ENCODE peak calls at places on chromosomes 12 and 14, in five cellular contexts. U is EH; C is activated CD8-positive, alpha-beta memory T cell treated with anti-CD3 and anti-CD28 coated beads for 48 hours; V is naive thymus-derived CD4-positive, alpha-beta T cell; O is non-pigmented ciliary epithelial cell. J is an unnamed sample.

GRCh38 chr12:56448860-56449621 is at the start of gene TIMELESS:
- DNase-seq in U (peak; percentile 89), C (peak; percentile 76), V (peak; percentile 89), O (peak; percentile 37), J (peak; percentile 95)

GRCh38 chr12:49902399-49903350 is 1.0 kb downstream of the FAIM2 start:
- DNase-seq in U (no peak), C (no peak), V (no peak), O (no peak), J (no peak)

GRCh38 chr12:104835317-104835716 is 122.8 kb downstream of the SLC41A2 start:
- DNase-seq in U (no peak), C (no peak), V (no peak), O (no peak), J (no peak)

GRCh38 chr12:9039397-9039977 is 50.1 kb downstream of the KLRG1 start:
- DNase-seq in U (peak; percentile 54), C (no peak), V (no peak), O (no peak), J (peak; percentile 41)

GRCh38 chr12:27762757-27763156 is 17.3 kb upstream of the KLHL42 start:
- DNase-seq in U (no peak), C (no peak), V (no peak), O (no peak), J (no peak)

GRCh38 chr14:56172571-56172971 is 54.4 kb downstream of the PELI2 start:
- DNase-seq in U (peak; percentile 86), C (no peak), V (no peak), O (peak; percentile 60), J (no peak)

GRCh38 chr12:15701212-15701611 is 88.0 kb downstream of the EPS8 start:
- DNase-seq in U (peak; percentile 67), C (no peak), V (no peak), O (no peak), J (no peak)

GRCh38 chr14:70045715-70046535 is 142.8 kb downstream of the SLC8A3 start:
- DNase-seq in U (peak; percentile 61), C (no peak), V (no peak), O (peak; percentile 14), J (peak; percentile 14)

GRCh38 chr12:120316798-120317257 is 10.8 kb downstream of the PLA2G1B start:
- DNase-seq in U (no peak), C (no peak), V (no peak), O (peak; percentile 4), J (peak; percentile 39)